ENCODE peak calls at places on chromosomes 1 and 21, in five cellular contexts. R is upper lobe of right lung, L is Caco-2, B is HCT116, Q is spleen. V is an unnamed sample.

GRCh38 chr1:183385746-183386145 is 32.4 kb downstream of the NMNAT2 start:
- DNase-seq in B (no peak), R (no peak), Q (no peak), L (no peak), V (no peak)

GRCh38 chr1:178028973-178029481 is 59.2 kb upstream of the SEC16B start:
- DNase-seq in L (no peak), Q (no peak), B (no peak), R (no peak), V (no peak)

GRCh38 chr1:6197746-6198427 is 1.5 kb downstream of the RPL22 start:
- DNase-seq in Q (no peak), B (no peak), R (no peak), L (no peak), V (no peak)

GRCh38 chr1:231973840-231974239 is 347.2 kb downstream of the DISC1 start:
- DNase-seq in B (no peak), R (no peak), Q (no peak), L (no peak), V (no peak)

GRCh38 chr1:224377676-224378006 is 21.0 kb downstream of the CNIH4 start:
- DNase-seq in Q (no peak), B (no peak), L (no peak), R (no peak), V (no peak)

GRCh38 chr1:98963359-98963758 is 41.3 kb downstream of the PLPPR5 start:
- DNase-seq in L (no peak), Q (no peak), B (no peak), R (no peak), V (no peak)

GRCh38 chr21:41466024-41466820 is 40.2 kb downstream of the MX1 start:
- DNase-seq in B (no peak), R (no peak), L (no peak), Q (no peak), V (no peak)

GRCh38 chr1:156115514-156116374 is 1.2 kb downstream of the LMNA start:
- DNase-seq in L (no peak), Q (no peak), R (peak), B (no peak), V (peak)

GRCh38 chr1:230204852-230205251 is 137.8 kb downstream of the GALNT2 start:
- DNase-seq in B (no peak), Q (no peak), L (no peak), R (peak), V (peak)

GRCh38 chr1:237911911-237912310 is 21.2 kb upstream of the ZP4 start:
- DNase-seq in L (no peak), R (no peak), Q (no peak), B (no peak), V (no peak)

GRCh38 chr1:37055631-37056030 is 21.3 kb upstream of the GRIK3 start:
- DNase-seq in R (no peak), L (no peak), B (no peak), Q (no peak), V (no peak)

GRCh38 chr1:6098303-6099215 is 52.9 kb downstream of the KCNAB2 start:
- DNase-seq in B (no peak), R (peak), L (no peak), Q (peak), V (peak)

GRCh38 chr1:31013187-31013864 is 52.2 kb downstream of the PUM1 start:
- DNase-seq in B (no peak), R (no peak), Q (no peak), L (no peak), V (no peak)

GRCh38 chr1:7113822-7114221 is 328.6 kb downstream of the CAMTA1 start:
- DNase-seq in Q (no peak), B (no peak), R (no peak), L (no peak), V (no peak)

GRCh38 chr1:179217943-179218507 is 11.5 kb downstream of the ABL2 start:
- DNase-seq in B (no peak), L (no peak), R (no peak), Q (no peak), V (no peak)

GRCh38 chr1:18866846-18867245 is 7.4 kb upstream of the TAS1R2 start:
- DNase-seq in Q (no peak), L (no peak), B (no peak), R (no peak), V (no peak)

GRCh38 chr1:25799346-25799720 is 660 bp upstream of the SELENON start:
- DNase-seq in R (no peak), B (no peak), Q (no peak), L (no peak), V (no peak)

GRCh38 chr1:208204779-208205178 is 39.4 kb downstream of the PLXNA2 start:
- DNase-seq in L (no peak), Q (no peak), R (no peak), B (no peak), V (no peak)

GRCh38 chr1:240128361-240128760 is 36.7 kb downstream of the FMN2 start:
- DNase-seq in L (no peak), R (no peak), Q (no peak), B (no peak), V (no peak)

GRCh38 chr1:233244183-233244582 is 51.3 kb downstream of the PCNX2 start:
- DNase-seq in L (peak), B (peak), R (no peak), Q (no peak), V (no peak)

GRCh38 chr1:54462597-54463258 is 56.5 kb upstream of the SSBP3 start:
- DNase-seq in R (peak), Q (peak), B (no peak), L (no peak), V (no peak)

GRCh38 chr1:64608015-64608650 is 136.7 kb upstream of the RAVER2 start:
- DNase-seq in Q (no peak), L (no peak), R (no peak), B (no peak), V (no peak)

DNA sequence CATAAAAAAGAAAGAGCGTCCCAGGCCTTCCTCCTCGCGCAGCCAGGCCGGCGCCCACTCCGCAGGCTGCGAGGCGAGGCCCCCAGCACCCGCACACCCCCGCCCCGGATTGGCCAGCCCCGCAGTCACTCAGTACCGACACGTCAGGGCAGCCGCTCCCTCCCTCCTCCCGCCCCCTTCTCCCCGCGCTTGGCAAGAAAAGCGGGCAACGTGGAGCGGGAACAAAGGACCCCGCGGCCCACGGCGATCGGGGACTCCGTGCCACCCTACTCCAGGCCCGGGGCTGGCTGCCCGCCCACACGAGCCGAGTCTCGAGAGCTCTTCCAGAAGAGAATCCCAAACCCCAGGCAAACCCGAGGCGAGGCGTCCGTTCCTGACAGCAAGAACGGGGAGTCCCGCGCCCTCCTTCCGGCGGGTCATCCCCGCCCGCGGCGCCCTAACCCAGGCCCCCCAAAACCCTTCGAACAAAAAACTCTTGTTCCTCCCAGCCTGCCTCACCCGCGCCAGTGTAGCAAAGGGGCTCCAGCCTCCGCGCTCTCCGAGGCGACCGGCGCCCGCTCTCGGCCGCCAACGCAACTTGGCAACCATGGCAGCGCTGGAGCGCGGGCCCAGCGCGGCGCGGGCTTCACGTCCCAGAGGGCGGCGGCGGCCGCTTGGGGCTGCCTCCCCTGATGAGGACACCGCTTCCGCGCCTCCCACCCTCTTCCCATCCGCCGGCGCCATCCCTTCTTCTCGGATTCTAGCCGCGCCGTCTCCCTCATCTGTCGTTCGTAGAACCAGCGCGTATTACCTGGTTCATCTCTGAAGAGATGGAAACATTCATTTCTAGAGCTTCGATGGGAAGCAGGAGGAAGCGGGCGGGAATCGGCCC is 645 bp downstream of the IVNS1ABP start:
- DNase-seq in R (peak), L (peak), Q (peak), B (peak), V (peak)
- H3K4me3 ChIP-seq in R (peak), L (peak), Q (peak), B (peak), V (peak)

DNA sequence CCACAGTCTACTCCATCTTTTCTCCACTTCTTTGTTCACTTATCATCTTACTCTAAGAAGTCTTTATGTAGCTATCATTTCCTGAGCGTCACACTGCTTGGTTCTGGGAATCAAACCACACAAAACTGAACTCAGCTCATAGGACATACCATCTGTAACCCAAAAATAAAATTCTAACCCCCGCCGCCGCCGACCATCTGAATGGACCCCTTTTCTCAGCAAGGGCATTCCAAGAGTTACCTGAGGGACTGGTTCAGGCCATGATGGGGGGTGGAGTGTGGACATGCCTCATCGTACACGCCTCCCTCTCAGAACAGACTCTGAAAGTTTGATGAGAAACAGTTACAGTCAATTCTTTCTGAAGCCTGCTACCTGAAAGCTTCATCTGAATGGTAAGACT is 12.6 kb upstream of the CHI3L2 start:
- DNase-seq in L (no peak), R (no peak), Q (no peak), B (no peak), V (no peak)
- H3K4me3 ChIP-seq in L (no peak), R (no peak), Q (no peak), B (no peak), V (no peak)

GRCh38 chr1:152109998-152110294 is 5.3 kb downstream of the TCHH start:
- DNase-seq in B (no peak), R (no peak), L (no peak), Q (no peak), V (no peak)

GRCh38 chr1:152109231-152109997 is 5.8 kb downstream of the TCHH start:
- DNase-seq in L (peak), Q (no peak), R (no peak), B (no peak), V (no peak)

GRCh38 chr1:152107289-152107983 is 7.8 kb downstream of the TCHH start:
- DNase-seq in L (peak), Q (no peak), B (peak), R (peak), V (no peak)

GRCh38 chr1:152107984-152108898 is 7.0 kb downstream of the TCHH start:
- DNase-seq in Q (no peak), B (peak), R (peak), L (peak), V (no peak)

DNA sequence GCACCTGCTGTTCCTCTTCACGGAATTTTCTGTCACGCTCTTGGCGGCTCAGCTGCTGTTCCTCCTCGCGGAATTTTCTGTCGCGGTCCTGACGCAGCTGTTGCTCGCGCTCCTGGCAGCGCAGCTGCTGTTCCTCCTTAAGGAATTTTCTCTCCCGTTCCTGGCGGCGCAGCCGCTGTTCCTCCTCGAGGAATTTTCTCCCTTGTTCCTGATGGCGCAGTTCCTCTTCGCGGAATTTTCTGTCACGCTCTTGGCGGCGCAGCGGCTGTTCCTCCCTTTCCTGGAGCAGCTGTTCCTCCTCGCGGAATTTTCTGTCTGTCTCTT is 6.4 kb downstream of the TCHH start:
- DNase-seq in B (no peak), R (no peak), L (no peak), Q (no peak), V (no peak)
- H3K4me3 ChIP-seq in B (no peak), R (peak), L (peak), Q (no peak), V (peak)

DNA sequence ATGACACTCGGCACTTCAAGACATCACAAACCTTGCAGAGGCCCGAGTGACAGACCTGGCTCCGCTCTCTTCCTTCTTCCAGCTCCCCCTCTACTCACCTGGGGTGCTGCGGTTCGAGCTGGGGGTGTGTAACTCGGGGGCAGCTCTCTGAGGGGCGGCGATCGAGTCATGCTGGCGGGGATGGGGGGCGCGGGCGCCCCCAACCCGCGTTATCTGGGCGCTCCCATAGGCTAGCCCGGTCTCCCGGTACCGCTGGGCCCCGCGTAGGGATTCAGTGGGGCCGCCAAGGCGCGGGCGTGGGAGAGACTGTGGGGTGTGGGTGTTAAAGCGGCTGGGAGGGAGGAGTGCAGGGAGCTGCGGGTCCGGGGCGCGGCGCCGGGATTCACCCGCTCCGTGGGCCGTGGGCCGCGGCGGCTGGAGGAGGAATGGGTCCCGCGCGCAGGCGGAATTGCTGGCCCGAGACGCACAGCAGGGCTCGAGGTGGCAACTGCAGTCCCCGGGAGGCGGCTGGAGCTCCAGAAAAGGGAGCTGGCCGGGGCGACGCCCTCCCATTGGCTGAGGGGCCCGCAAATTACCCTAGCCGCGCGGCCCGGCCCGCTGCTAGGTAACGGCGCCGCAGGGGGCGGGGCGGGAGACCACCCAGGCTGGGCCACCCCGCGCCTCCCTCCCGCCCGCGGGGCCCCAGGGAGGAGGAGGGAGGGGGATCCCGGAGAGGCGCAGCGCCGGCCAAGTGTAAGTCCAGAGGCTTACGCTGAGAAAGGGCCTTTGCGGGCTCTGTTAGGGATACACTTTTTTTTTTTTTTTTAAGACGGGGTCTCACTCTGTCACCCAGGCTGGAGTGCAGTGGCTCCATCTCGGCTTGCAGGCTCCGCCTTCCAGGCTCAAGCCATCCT is at the start of gene PTCH2:
- DNase-seq in Q (peak), R (peak), L (peak), B (no peak), V (peak)
- H3K4me3 ChIP-seq in Q (peak), R (peak), L (peak), B (no peak), V (peak)

GRCh38 chr1:58572691-58573090 is 4.4 kb downstream of the TACSTD2 start:
- DNase-seq in Q (no peak), R (peak), B (no peak), L (no peak), V (peak)
- H3K4me3 ChIP-seq in Q (no peak), R (no peak), B (no peak), L (no peak), V (no peak)